ENCODE peak calls at places on chromosomes 2 and 18, in four cellular contexts. F, T, Y and Z are unnamed samples.
A peak's percentile ranks its signal among the peaks of the same experiment; 100 is the strongest.

GRCh38 chr2:26144031-26144430 is 28.9 kb upstream of the GAREM2 start:
- DNase-seq in F (no peak), T (peak; percentile 40), Y (no peak), Z (no peak)

GRCh38 chr2:209702775-209703174 is 68.9 kb upstream of the UNC80 start:
- DNase-seq in F (no peak), T (no peak), Y (no peak), Z (no peak)

GRCh38 chr2:70143314-70144150 is 47.3 kb downstream of the C2orf42 start:
- DNase-seq in F (no peak), T (peak; percentile 58), Y (peak; percentile 34), Z (peak; percentile 51)

GRCh38 chr2:104429978-104430740 is 423.8 kb upstream of the POU3F3 start:
- DNase-seq in F (no peak), T (no peak), Y (no peak), Z (no peak)

GRCh38 chr2:127439343-127439742 is 21.1 kb downstream of the PROC start:
- DNase-seq in F (no peak), T (no peak), Y (no peak), Z (no peak)

GRCh38 chr18:4455113-4455811 is at the start of gene DLGAP1:
- DNase-seq in F (peak; percentile 63), T (no peak), Y (peak; percentile 87), Z (peak; percentile 56)

GRCh38 chr2:69138247-69138754 is 125.3 kb downstream of the ANTXR1 start:
- DNase-seq in F (no peak), T (no peak), Y (peak; percentile 24), Z (no peak)

GRCh38 chr18:21243041-21243431 is 1.0 kb downstream of the GREB1L start:
- DNase-seq in F (no peak), T (no peak), Y (peak; percentile 40), Z (no peak)

GRCh38 chr2:72128059-72128842 is 19.4 kb downstream of the CYP26B1 start:
- DNase-seq in F (no peak), T (no peak), Y (no peak), Z (no peak)

GRCh38 chr2:144950874-144951560 is 431.1 kb upstream of the ZEB2 start:
- DNase-seq in F (no peak), T (no peak), Y (no peak), Z (no peak)

GRCh38 chr2:219681301-219682290 is 54.2 kb downstream of the SLC4A3 start:
- DNase-seq in F (no peak), T (no peak), Y (no peak), Z (no peak)